ENCODE peak calls at places on chromosome 20, in seven cellular contexts. U is central memory CD4-positive, alpha-beta T cell; A is CD8-positive, alpha-beta T cell; G is germinal center; J is GM06990; W is GM13977; N is heart left ventricle. B is an unnamed sample.

GRCh38 chr20:1368448-1369199 is 24.2 kb downstream of the FKBP1A start:
- DNase-seq in A (no peak), J (no peak), N (no peak), W (no peak), U (no peak), G (no peak), B (no peak)

GRCh38 chr20:19934792-19935491 is 82.2 kb upstream of the NAA20 start:
- DNase-seq in N (peak), U (no peak), W (peak), G (peak), J (peak), A (no peak), B (peak)

GRCh38 chr20:49603209-49603627 is 35.3 kb upstream of the PTGIS start:
- DNase-seq in J (no peak), N (no peak), A (no peak), G (no peak), U (no peak), W (no peak), B (no peak)

GRCh38 chr20:17498181-17498580 is 33.0 kb downstream of the BFSP1 start:
- DNase-seq in G (no peak), W (no peak), J (no peak), U (no peak), N (no peak), A (no peak), B (no peak)

GRCh38 chr20:57547250-57547649 is 13.7 kb upstream of the PCK1 start:
- DNase-seq in J (no peak), N (no peak), G (no peak), U (no peak), W (no peak), A (no peak), B (no peak)

GRCh38 chr20:57402206-57403125 is 11.3 kb downstream of the RBM38 start:
- DNase-seq in N (peak), G (no peak), U (no peak), J (no peak), W (no peak), A (peak), B (no peak)

GRCh38 chr20:10547276-10548114 is 112.4 kb downstream of the SLX4IP start:
- DNase-seq in N (no peak), J (no peak), U (no peak), W (no peak), G (no peak), A (no peak), B (no peak)

GRCh38 chr20:59566631-59567524 is 37.5 kb upstream of the PHACTR3 start:
- DNase-seq in W (no peak), J (no peak), A (no peak), N (no peak), G (no peak), U (no peak), B (no peak)

GRCh38 chr20:17680128-17680835 is 1.8 kb downstream of the RRBP1 start:
- DNase-seq in N (peak), A (no peak), W (no peak), G (no peak), J (peak), U (no peak), B (peak)

GRCh38 chr20:33654680-33655161 is 7.4 kb upstream of the C20orf144 start:
- DNase-seq in G (no peak), N (no peak), W (no peak), U (no peak), J (no peak), A (no peak), B (no peak)

GRCh38 chr20:25397827-25398226 is 7.2 kb upstream of the ABHD12 start:
- DNase-seq in N (no peak), W (no peak), G (no peak), U (no peak), J (no peak), A (no peak), B (no peak)

GRCh38 chr20:12740647-12741046 is 268.1 kb upstream of the SPTLC3 start:
- DNase-seq in N (no peak), J (no peak), U (no peak), A (no peak), G (no peak), W (no peak), B (no peak)

GRCh38 chr20:18428490-18429173 is 38.2 kb downstream of the DZANK1 start:
- DNase-seq in N (peak), J (no peak), W (no peak), G (no peak), U (no peak), A (no peak), B (no peak)

GRCh38 chr20:45861157-45862075 is 4.0 kb downstream of the ZSWIM3 start:
- DNase-seq in G (no peak), A (no peak), U (no peak), J (no peak), N (no peak), W (no peak), B (no peak)

GRCh38 chr20:63979221-63979548 is 257 bp downstream of the SAMD10 start:
- DNase-seq in G (no peak), W (peak), N (no peak), U (no peak), A (no peak), J (no peak), B (no peak)

GRCh38 chr20:21395666-21396044 is 1.7 kb downstream of the NKX2-4 start:
- DNase-seq in N (no peak), U (peak), A (peak), J (peak), G (peak), W (no peak), B (no peak)

GRCh38 chr20:36167826-36168634 is 13.5 kb downstream of the EPB41L1 start:
- DNase-seq in U (no peak), G (no peak), W (no peak), N (no peak), J (no peak), A (no peak), B (no peak)

GRCh38 chr20:33669873-33670640 is 3.3 kb downstream of the ACTL10 start:
- DNase-seq in J (no peak), W (no peak), A (peak), N (no peak), G (no peak), U (no peak), B (no peak)

GRCh38 chr20:41151134-41151869 is 14.0 kb downstream of the PLCG1 start:
- DNase-seq in G (no peak), J (no peak), A (no peak), W (no peak), N (no peak), U (no peak), B (no peak)

GRCh38 chr20:22720206-22720605 is 135.8 kb upstream of the FOXA2 start:
- DNase-seq in N (no peak), A (no peak), J (no peak), U (no peak), G (no peak), W (no peak), B (no peak)

GRCh38 chr20:64131406-64131805 is 24.0 kb upstream of the NPBWR2 start:
- DNase-seq in N (no peak), U (no peak), G (no peak), W (no peak), J (no peak), A (no peak), B (no peak)

GRCh38 chr20:25356294-25356933 is 34.2 kb downstream of the ABHD12 start:
- DNase-seq in U (no peak), A (no peak), G (no peak), J (no peak), N (no peak), W (no peak), B (no peak)

GRCh38 chr20:51160821-51161220 is 137.9 kb upstream of the KCNG1 start:
- DNase-seq in A (no peak), J (no peak), W (no peak), U (no peak), N (no peak), G (no peak), B (no peak)

GRCh38 chr20:12012241-12013222 is 94.8 kb downstream of the BTBD3 start:
- DNase-seq in N (no peak), W (peak), G (peak), J (no peak), U (no peak), A (no peak), B (peak)

GRCh38 chr20:45926731-45927070 is 7.8 kb upstream of the PCIF1 start:
- DNase-seq in W (no peak), U (no peak), N (no peak), A (no peak), J (no peak), G (no peak), B (no peak)

GRCh38 chr20:63657260-63657936 is 714 bp upstream of the RTEL1 start:
- DNase-seq in U (no peak), J (no peak), A (no peak), G (no peak), W (no peak), N (no peak), B (no peak)

GRCh38 chr20:3696200-3696599 is 14.4 kb upstream of the ADAM33 start:
- DNase-seq in N (no peak), W (no peak), G (no peak), J (no peak), A (no peak), U (no peak), B (no peak)

B was measured in naive B cell.